ENCODE peak calls at places on chromosome 1, in eight cellular contexts. N is omental fat pad, B is heart left ventricle, M is activated B cell treated with CpG ODN at 0.5 μM for 24 hours, R is fibroblast of mammary gland, S is WTC11, V is NB4, L is AG04450. H is an unnamed sample.

GRCh38 chr1:28297826-28298225 is 31.0 kb upstream of the MED18 start:
- DNase-seq in M (no peak), L (no peak), N (no peak), B (no peak), S (no peak), V (no peak), R (no peak), H (no peak)

GRCh38 chr1:63148825-63149645 is 173.3 kb upstream of the FOXD3 start:
- DNase-seq in B (no peak), R (peak; percentile 32), V (peak; percentile 33), M (no peak), N (no peak), L (peak; percentile 3), S (peak; percentile 66), H (no peak)

GRCh38 chr1:80751204-80751603 is 1049.5 kb upstream of the ADGRL2 start:
- DNase-seq in B (no peak), M (no peak), S (no peak), R (no peak), N (no peak), L (no peak), V (no peak), H (no peak)

GRCh38 chr1:29243863-29244185 is 7.5 kb downstream of the PTPRU start:
- DNase-seq in R (peak; percentile 83), S (no peak), B (no peak), L (peak; percentile 54), M (no peak), N (no peak), V (no peak), H (no peak)

GRCh38 chr1:221743416-221744208 is 1.7 kb upstream of the DUSP10 start:
- DNase-seq in M (no peak), B (no peak), L (no peak), N (no peak), R (no peak), V (no peak), S (no peak), H (no peak)

GRCh38 chr1:150464422-150464826 is 22.8 kb upstream of the TARS2 start:
- DNase-seq in R (peak; percentile 67), L (peak; percentile 18), N (peak; percentile 36), B (no peak), S (peak; percentile 67), M (peak; percentile 32), V (peak; percentile 64), H (peak; percentile 61)

GRCh38 chr1:116508984-116509980 is 61.5 kb downstream of the CD58 start:
- DNase-seq in L (no peak), B (no peak), N (no peak), M (no peak), S (no peak), R (peak; percentile 90), V (peak; percentile 84), H (no peak)

GRCh38 chr1:11342677-11343076 is 69.7 kb downstream of the UBIAD1 start:
- DNase-seq in N (no peak), B (no peak), L (no peak), M (no peak), V (no peak), R (no peak), S (no peak), H (no peak)

GRCh38 chr1:36513676-36514473 is 31.2 kb upstream of the CSF3R start:
- DNase-seq in V (no peak), S (no peak), B (no peak), L (no peak), M (no peak), N (no peak), R (no peak), H (no peak)

GRCh38 chr1:61741682-61742619 is at the start of gene PATJ:
- DNase-seq in B (peak; percentile 72), V (no peak), L (no peak), R (no peak), S (peak; percentile 81), M (peak; percentile 64), N (peak; percentile 27), H (peak; percentile 76)

GRCh38 chr1:23098463-23099170 is 70.0 kb downstream of the LUZP1 start:
- DNase-seq in L (peak; percentile 58), N (no peak), R (peak; percentile 81), S (peak; percentile 59), B (no peak), M (no peak), V (peak; percentile 73), H (peak; percentile 61)

GRCh38 chr1:155938220-155938627 is 3.2 kb upstream of the RXFP4 start:
- DNase-seq in V (peak; percentile 78), L (no peak), S (no peak), M (no peak), R (peak; percentile 71), B (no peak), N (no peak), H (no peak)

GRCh38 chr1:206784471-206784903 is 12.2 kb upstream of the IL10 start:
- DNase-seq in M (no peak), S (no peak), L (no peak), N (no peak), R (no peak), B (no peak), V (no peak), H (peak; percentile 71)

GRCh38 chr1:19007491-19008441 is 51.3 kb upstream of the IFFO2 start:
- DNase-seq in B (no peak), R (no peak), V (no peak), N (no peak), L (no peak), M (no peak), S (no peak), H (no peak)

GRCh38 chr1:84339503-84339902 is 38.0 kb downstream of the SAMD13 start:
- DNase-seq in L (no peak), V (no peak), N (no peak), M (no peak), R (peak; percentile 39), S (no peak), B (no peak), H (no peak)

GRCh38 chr1:177794316-177794991 is 175.4 kb downstream of the SEC16B start:
- DNase-seq in L (no peak), N (no peak), R (no peak), V (no peak), S (no peak), M (no peak), B (no peak), H (no peak)

GRCh38 chr1:201665036-201665435 is 126.1 kb downstream of the NAV1 start:
- DNase-seq in L (no peak), V (no peak), N (no peak), B (no peak), S (no peak), M (no peak), R (no peak), H (no peak)

GRCh38 chr1:115669002-115669673 is 27.4 kb downstream of the VANGL1 start:
- DNase-seq in S (no peak), N (no peak), M (no peak), B (no peak), V (peak; percentile 81), L (peak; percentile 73), R (peak; percentile 91), H (no peak)

GRCh38 chr1:39098569-39099250 is 72.6 kb downstream of the NDUFS5 start:
- DNase-seq in L (peak; percentile 82), M (peak; percentile 30), S (peak; percentile 76), N (no peak), V (peak; percentile 83), B (no peak), R (peak; percentile 94), H (peak; percentile 43)

GRCh38 chr1:2935766-2936390 is 85.4 kb upstream of the ACTRT2 start:
- DNase-seq in N (no peak), B (peak; percentile 61), S (no peak), L (no peak), V (no peak), M (no peak), R (no peak), H (no peak)

GRCh38 chr1:90358448-90358847 is 358.7 kb downstream of the BARHL2 start:
- DNase-seq in M (no peak), V (no peak), N (no peak), B (no peak), S (no peak), L (no peak), R (no peak), H (no peak)

GRCh38 chr1:43321331-43321891 is 16.2 kb upstream of the MPL start:
- DNase-seq in N (no peak), R (no peak), S (no peak), M (no peak), L (no peak), B (no peak), V (no peak), H (no peak)

GRCh38 chr1:45478129-45478802 is 12.7 kb downstream of the TESK2 start:
- DNase-seq in S (no peak), R (no peak), V (no peak), N (no peak), M (no peak), L (no peak), B (no peak), H (no peak)

GRCh38 chr1:20216574-20216973 is 30.3 kb upstream of the PLA2G2C start:
- DNase-seq in V (peak; percentile 42), B (no peak), R (peak; percentile 40), M (no peak), N (no peak), S (no peak), L (no peak), H (no peak)
- TF ChIP-seq CTCF in V (peak; percentile 64), B (no peak), R (peak; percentile 55), M (no peak), N (no peak), S (no peak), L (peak; percentile 47), H (no peak)

GRCh38 chr1:212226467-212226866 is 58.7 kb upstream of the PPP2R5A start:
- DNase-seq in S (no peak), V (no peak), R (no peak), M (no peak), N (no peak), B (no peak), L (no peak), H (no peak)

GRCh38 chr1:212228076-212228475 is 57.1 kb upstream of the PPP2R5A start:
- DNase-seq in L (no peak), N (no peak), S (no peak), B (no peak), V (no peak), M (no peak), R (peak; percentile 70), H (no peak)

GRCh38 chr1:212224102-212224501 is 61.1 kb upstream of the PPP2R5A start:
- DNase-seq in L (no peak), S (no peak), M (no peak), R (no peak), B (no peak), N (no peak), V (no peak), H (no peak)

GRCh38 chr1:212225871-212226302 is 59.3 kb upstream of the PPP2R5A start:
- DNase-seq in V (no peak), S (no peak), N (no peak), L (no peak), R (no peak), B (no peak), M (no peak), H (no peak)

GRCh38 chr1:212225416-212225815 is 59.8 kb upstream of the PPP2R5A start:
- DNase-seq in L (no peak), R (no peak), B (no peak), V (no peak), M (no peak), N (no peak), S (no peak), H (peak; percentile 2)
- TF ChIP-seq CTCF in L (no peak), R (no peak), B (no peak), V (no peak), M (no peak), N (no peak), S (no peak), H (no peak)

GRCh38 chr1:13725714-13726175 is 25.8 kb downstream of the PRDM2 start:
- DNase-seq in V (peak; percentile 69), L (no peak), B (no peak), N (no peak), S (peak; percentile 30), M (no peak), R (peak; percentile 42), H (peak; percentile 61)
- TF ChIP-seq CTCF in V (peak; percentile 42), L (peak; percentile 41), B (peak; percentile 36), N (no peak), S (no peak), M (no peak), R (peak; percentile 46), H (peak; percentile 69)

GRCh38 chr1:66331641-66332523 is 202.1 kb upstream of the SGIP1 start:
- DNase-seq in L (peak; percentile 61), R (peak; percentile 78), M (no peak), V (peak; percentile 79), N (no peak), S (peak; percentile 58), B (peak; percentile 83), H (peak; percentile 34)
- TF ChIP-seq CTCF in L (peak; percentile 52), R (peak; percentile 24), M (no peak), V (no peak), N (no peak), S (no peak), B (peak; percentile 8), H (no peak)

H was measured in CD4-positive, alpha-beta T cell.